ENCODE peak calls at places on chromosomes 11 and 22, in eight cellular contexts. J, U, I, F, X, Z, B and D are unnamed samples.

GRCh38 chr11:73140213-73141030 is 1.7 kb downstream of the FCHSD2 start:
- DNase-seq in Z (peak; percentile 8), F (no peak), U (no peak), X (peak; percentile 26), I (peak; percentile 25), J (peak; percentile 23), B (peak; percentile 33), D (no peak)

GRCh38 chr11:66211100-66211499 is 57.3 kb upstream of the RAB1B start:
- DNase-seq in B (no peak), X (no peak), U (no peak), I (no peak), F (no peak), Z (no peak), J (no peak), D (no peak)

GRCh38 chr11:14894657-14895598 is 2.9 kb upstream of the CYP2R1 start:
- DNase-seq in F (peak; percentile 73), B (peak; percentile 80), I (peak; percentile 22), X (no peak), J (peak; percentile 28), Z (no peak), U (peak; percentile 20), D (no peak)

GRCh38 chr11:117931971-117932370 is 2.8 kb upstream of the TMPRSS13 start:
- DNase-seq in B (no peak), F (no peak), U (no peak), Z (no peak), I (no peak), X (no peak), J (no peak), D (no peak)

GRCh38 chr11:65653229-65654225 is 9.2 kb downstream of the RELA start:
- DNase-seq in J (no peak), U (no peak), F (peak; percentile 58), I (peak; percentile 17), X (no peak), B (peak; percentile 29), Z (no peak), D (no peak)

GRCh38 chr11:120132645-120133185 is 5.2 kb downstream of the TRIM29 start:
- DNase-seq in F (no peak), U (no peak), I (no peak), B (no peak), J (no peak), X (no peak), Z (no peak), D (no peak)

GRCh38 chr11:10747733-10748132 is 3.3 kb upstream of the CTR9 start:
- DNase-seq in B (no peak), X (no peak), I (no peak), F (no peak), U (no peak), J (no peak), Z (no peak), D (no peak)

GRCh38 chr11:92765418-92765817 is 204.0 kb upstream of the MTNR1B start:
- DNase-seq in B (no peak), J (no peak), X (no peak), F (peak; percentile 11), Z (no peak), I (no peak), U (no peak), D (no peak)

GRCh38 chr11:120551191-120551590 is 39.6 kb downstream of the GRIK4 start:
- DNase-seq in F (no peak), J (no peak), I (no peak), U (no peak), X (no peak), B (no peak), Z (no peak), D (no peak)

GRCh38 chr22:33539902-33540751 is 380.1 kb downstream of the LARGE1 start:
- DNase-seq in F (peak; percentile 67), Z (no peak), I (peak; percentile 89), U (no peak), J (peak; percentile 72), B (peak; percentile 7), X (peak; percentile 58), D (no peak)

GRCh38 chr11:119218141-119218878 is 12.2 kb downstream of the CBL start:
- DNase-seq in Z (peak; percentile 96), B (peak; percentile 56), U (peak; percentile 80), J (peak; percentile 89), F (no peak), X (no peak), I (no peak), D (no peak)

GRCh38 chr11:48105096-48105990 is 111.3 kb upstream of the OR4B1 start:
- DNase-seq in X (no peak), J (no peak), F (no peak), Z (no peak), B (no peak), U (no peak), I (no peak), D (no peak)

GRCh38 chr22:31629741-31630184 is 32.3 kb downstream of the PISD start:
- DNase-seq in B (no peak), J (no peak), Z (no peak), I (no peak), X (no peak), F (no peak), U (no peak), D (no peak)

GRCh38 chr22:43847376-43848289 is 14.7 kb downstream of the SULT4A1 start:
- DNase-seq in J (no peak), X (no peak), U (no peak), I (no peak), Z (no peak), F (no peak), B (no peak), D (no peak)

GRCh38 chr22:46576556-46577351 is 39.3 kb upstream of the CELSR1 start:
- DNase-seq in J (no peak), X (peak; percentile 86), F (peak; percentile 39), U (no peak), Z (no peak), B (peak; percentile 62), I (no peak), D (peak; percentile 70)

GRCh38 chr11:120306519-120307242 is 18.4 kb upstream of the TLCD5 start:
- DNase-seq in B (peak; percentile 85), Z (peak; percentile 94), U (peak; percentile 71), I (peak; percentile 78), J (peak; percentile 92), F (no peak), X (no peak), D (no peak)

GRCh38 chr11:75852406-75853017 is 37.5 kb downstream of the UVRAG start:
- DNase-seq in J (no peak), F (no peak), U (no peak), I (no peak), Z (no peak), B (no peak), X (no peak), D (no peak)